ENCODE peak calls at places on chromosome 12, in five cellular contexts. N is dorsolateral prefrontal cortex, S is ascending aorta, X is choroid plexus epithelial cell, O is K562. Z is an unnamed sample.

GRCh38 chr12:66648336-66648735 is 30.5 kb downstream of the GRIP1 start:
- DNase-seq in S (no peak), X (peak), N (no peak), O (no peak), Z (no peak)

GRCh38 chr12:26806556-26806955 is 26.4 kb downstream of the ITPR2 start:
- DNase-seq in O (no peak), S (no peak), N (no peak), X (no peak), Z (no peak)

GRCh38 chr12:96301732-96302131 is 98.5 kb downstream of the CDK17 start:
- DNase-seq in N (no peak), S (no peak), X (no peak), O (no peak), Z (no peak)

GRCh38 chr12:96720363-96720705 is 186.7 kb upstream of the NEDD1 start:
- DNase-seq in X (no peak), S (no peak), O (no peak), N (no peak), Z (no peak)

GRCh38 chr12:52945389-52946232 is 3.3 kb upstream of the KRT18 start:
- DNase-seq in N (no peak), X (peak), S (no peak), O (no peak), Z (no peak)

GRCh38 chr12:58681730-58682129 is 238.6 kb downstream of the LRIG3 start:
- DNase-seq in X (no peak), S (no peak), N (no peak), O (no peak), Z (no peak)

GRCh38 chr12:80056845-80057244 is 42.5 kb upstream of the OTOGL start:
- DNase-seq in N (no peak), X (peak), O (no peak), S (no peak), Z (no peak)

GRCh38 chr12:21751517-21751916 is 23.0 kb downstream of the KCNJ8 start:
- DNase-seq in S (no peak), N (no peak), X (peak), O (peak), Z (no peak)

GRCh38 chr12:76080017-76080728 is 4.3 kb downstream of the NAP1L1 start:
- DNase-seq in X (no peak), S (no peak), O (no peak), N (no peak), Z (no peak)

GRCh38 chr12:69951108-69951507 is 126.1 kb downstream of the MYRFL start:
- DNase-seq in X (no peak), S (no peak), N (no peak), O (no peak), Z (no peak)

GRCh38 chr12:49515266-49515665 is 23.6 kb upstream of the KCNH3 start:
- DNase-seq in O (no peak), N (no peak), X (peak), S (no peak), Z (no peak)

GRCh38 chr12:53728206-53728605 is 954 bp upstream of the CALCOCO1 start:
- DNase-seq in O (no peak), S (no peak), X (no peak), N (no peak), Z (no peak)

GRCh38 chr12:28065374-28065773 is 92.8 kb upstream of the PTHLH start:
- DNase-seq in N (no peak), S (no peak), O (no peak), X (no peak), Z (no peak)

GRCh38 chr12:104672501-104673265 is 215.9 kb downstream of the CHST11 start:
- DNase-seq in X (no peak), S (peak), N (peak), O (no peak), Z (no peak)

GRCh38 chr12:111730420-111730819 is 36.3 kb upstream of the ALDH2 start:
- DNase-seq in X (no peak), S (no peak), O (no peak), N (no peak), Z (no peak)

GRCh38 chr12:2487278-2487677 is 307.5 kb upstream of the FKBP4 start:
- DNase-seq in N (no peak), S (no peak), O (no peak), X (no peak), Z (no peak)

GRCh38 chr12:52004042-52004648 is 2.6 kb upstream of the TAMALIN start:
- DNase-seq in S (peak), O (peak), X (peak), N (peak), Z (no peak)

GRCh38 chr12:27689558-27690180 is 6.6 kb upstream of the REP15 start:
- DNase-seq in N (no peak), S (no peak), X (no peak), O (peak), Z (no peak)

GRCh38 chr12:79691299-79692248 is 810 bp upstream of the PAWR start:
- DNase-seq in S (peak), O (no peak), N (no peak), X (peak), Z (no peak)

GRCh38 chr12:40016960-40017359 is 88.9 kb downstream of the SLC2A13 start:
- DNase-seq in X (peak), S (no peak), N (no peak), O (peak), Z (no peak)

GRCh38 chr12:113749433-113749815 is 216.7 kb downstream of the RBM19 start:
- DNase-seq in O (no peak), N (no peak), X (no peak), S (no peak), Z (no peak)

GRCh38 chr12:19544351-19544750 is 105.1 kb downstream of the AEBP2 start:
- DNase-seq in O (no peak), X (no peak), N (no peak), S (no peak), Z (no peak)

GRCh38 chr12:24034160-24034559 is 84.7 kb upstream of the SOX5 start:
- DNase-seq in O (no peak), N (no peak), X (peak), S (no peak), Z (no peak)

GRCh38 chr12:15662303-15662980 is 126.7 kb downstream of the EPS8 start:
- DNase-seq in X (peak), O (no peak), S (no peak), N (no peak), Z (peak)

GRCh38 chr12:67827820-67828383 is 161.3 kb upstream of the IFNG-AS1 start:
- DNase-seq in N (peak), O (no peak), S (peak), X (peak), Z (peak)

GRCh38 chr12:89450922-89451321 is 73.7 kb downstream of the GALNT4 start:
- DNase-seq in X (peak), S (no peak), O (no peak), N (no peak), Z (no peak)

GRCh38 chr12:94435511-94435927 is 24.1 kb downstream of the CEP83 start:
- DNase-seq in S (no peak), N (no peak), O (no peak), X (peak), Z (no peak)

GRCh38 chr12:25377475-25378179 is 126.9 kb upstream of the KRAS start:
- DNase-seq in X (peak), N (peak), S (no peak), O (no peak), Z (no peak)

GRCh38 chr12:29771786-29772185 is 12.0 kb downstream of the TMTC1 start:
- DNase-seq in X (no peak), N (no peak), S (no peak), O (no peak), Z (no peak)

GRCh38 chr12:108801736-108802665 is 55.4 kb downstream of the SSH1 start:
- DNase-seq in N (no peak), O (no peak), S (peak), X (peak), Z (no peak)

GRCh38 chr12:52247622-52248540 is 14.8 kb downstream of the KRT7 start:
- DNase-seq in N (no peak), S (peak), X (no peak), O (no peak), Z (no peak)

GRCh38 chr12:12097821-12098688 is 27.3 kb downstream of the BCL2L14 start:
- DNase-seq in N (no peak), X (no peak), O (no peak), S (no peak), Z (no peak)

GRCh38 chr12:12094481-12094880 is 23.7 kb downstream of the BCL2L14 start:
- DNase-seq in X (peak), O (no peak), N (no peak), S (no peak), Z (no peak)

GRCh38 chr12:12098689-12099010 is 27.9 kb downstream of the BCL2L14 start:
- DNase-seq in X (no peak), S (no peak), O (no peak), N (no peak), Z (no peak)

GRCh38 chr12:12095016-12095415 is 24.3 kb downstream of the BCL2L14 start:
- DNase-seq in X (peak), N (no peak), O (no peak), S (no peak), Z (no peak)

GRCh38 chr12:12099102-12099501 is 28.4 kb downstream of the BCL2L14 start:
- DNase-seq in S (no peak), N (no peak), X (peak), O (no peak), Z (no peak)
- H3K4me3 ChIP-seq in S (no peak), N (no peak), X (no peak), O (no peak), Z (no peak)

DNA sequence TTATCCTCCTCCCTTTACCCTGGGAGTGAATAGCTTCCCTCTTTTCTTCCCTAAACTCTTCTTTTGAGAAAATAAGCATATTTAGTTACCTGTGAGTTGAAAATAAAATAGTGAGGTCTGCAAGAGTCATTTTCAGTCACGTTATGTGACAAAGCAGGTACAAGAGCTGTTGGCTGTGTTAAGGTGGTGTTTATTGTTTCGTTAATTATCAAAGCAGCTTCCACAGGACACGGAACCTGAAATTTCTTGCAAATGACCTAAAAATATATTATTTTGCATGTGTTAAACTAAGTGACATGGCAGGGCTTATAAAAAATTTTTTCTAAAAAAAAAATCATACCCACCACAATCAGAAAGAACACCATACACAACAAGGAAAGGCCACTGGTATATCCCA is 8.3 kb downstream of the SLC38A2 start:
- DNase-seq in N (no peak), X (peak), O (no peak), S (no peak), Z (no peak)
- H3K4me3 ChIP-seq in N (no peak), X (peak), O (no peak), S (peak), Z (no peak)

GRCh38 chr12:63843613-63844390 is 698 bp upstream of the SRGAP1 start:
- DNase-seq in X (peak), S (peak), O (peak), N (peak), Z (peak)

GRCh38 chr12:63844391-63845341 is at the start of gene SRGAP1:
- DNase-seq in X (peak), S (peak), N (peak), O (peak), Z (no peak)

GRCh38 chr12:63848450-63848849 is 4.0 kb downstream of the SRGAP1 start:
- DNase-seq in O (no peak), X (no peak), S (no peak), N (no peak), Z (no peak)

GRCh38 chr12:63846249-63846967 is 1.9 kb downstream of the SRGAP1 start:
- DNase-seq in O (no peak), S (no peak), X (no peak), N (no peak), Z (no peak)

DNA sequence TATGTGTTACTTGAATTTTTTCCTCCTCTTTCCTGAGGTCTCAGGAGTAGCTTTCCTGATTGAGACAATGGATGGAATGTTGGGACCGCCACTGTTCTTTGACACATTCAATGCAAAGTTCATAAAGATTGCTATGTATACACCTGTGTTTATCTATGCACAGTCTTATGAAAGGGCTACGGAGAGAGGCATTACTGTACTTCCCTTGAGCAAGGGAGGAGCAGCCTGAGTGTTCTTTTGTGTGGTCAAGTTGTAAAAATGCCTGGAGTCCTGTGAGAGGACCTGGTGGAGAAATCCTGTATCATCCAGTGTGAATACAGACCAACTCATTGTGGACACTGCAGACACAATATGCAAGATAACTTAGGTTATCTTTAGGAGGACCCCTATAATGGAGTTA is 1.2 kb downstream of the SRGAP1 start:
- DNase-seq in X (peak), O (no peak), S (no peak), N (no peak), Z (no peak)
- H3K4me3 ChIP-seq in X (peak), O (no peak), S (peak), N (peak), Z (peak)

DNA sequence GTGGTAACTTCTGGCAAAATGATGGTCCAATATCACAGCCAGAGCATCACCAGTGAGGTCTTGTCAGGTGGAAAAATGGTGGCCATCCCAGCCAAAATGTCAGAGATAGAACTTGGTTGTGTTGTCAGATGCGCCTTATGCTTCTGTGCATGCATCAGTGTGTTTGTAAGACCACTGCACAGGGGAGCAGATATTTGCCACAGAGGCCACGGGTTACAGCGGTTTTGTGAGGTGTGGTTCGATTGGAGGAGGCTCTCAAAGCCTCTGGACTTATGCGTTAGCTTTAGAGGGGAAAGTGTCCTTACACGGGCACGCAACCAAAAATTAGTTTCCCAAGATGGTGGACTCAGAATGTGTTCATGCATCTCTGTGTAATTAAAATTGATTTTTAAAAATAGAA is 243.8 kb downstream of the ADGRD1 start:
- DNase-seq in S (peak), X (no peak), N (no peak), O (no peak), Z (no peak)
- H3K4me3 ChIP-seq in S (no peak), X (no peak), N (no peak), O (no peak), Z (no peak)